ENCODE peak calls at places on chromosomes 6 and 20, in four cellular contexts. O, P, U and B are unnamed samples.

GRCh38 chr6:116682334-116682712 is 1.3 kb downstream of the KPNA5 start:
- DNase-seq in O (no peak), P (peak; percentile 70), U (peak; percentile 46), B (peak; percentile 45)

GRCh38 chr20:58624687-58625086 is 26.4 kb upstream of the STX16 start:
- DNase-seq in O (no peak), P (no peak), U (no peak), B (no peak)

GRCh38 chr20:17624551-17625245 is 54.8 kb downstream of the DSTN start:
- DNase-seq in O (no peak), P (no peak), U (no peak), B (no peak)

GRCh38 chr20:46062621-46063020 is 27.1 kb downstream of the NCOA5 start:
- DNase-seq in O (no peak), P (no peak), U (no peak), B (no peak)

GRCh38 chr6:47772359-47772758 is 9.5 kb upstream of the OPN5 start:
- DNase-seq in O (no peak), P (no peak), U (no peak), B (no peak)

GRCh38 chr6:30533460-30534294 is 22.6 kb downstream of the GNL1 start:
- DNase-seq in O (no peak), P (no peak), U (no peak), B (no peak)

GRCh38 chr6:139325003-139325600 is 33.3 kb upstream of the TXLNB start:
- DNase-seq in O (no peak), P (no peak), U (no peak), B (no peak)

GRCh38 chr6:53375851-53376250 is 27.1 kb upstream of the ELOVL5 start:
- DNase-seq in O (no peak), P (peak; percentile 67), U (no peak), B (no peak)